ENCODE peak calls at places on chromosome 22, in six cellular contexts. M, T, H, J, S and C are unnamed samples. For H3K4me1, the result is how much of the 10 kb centered on the place peaks cover.

GRCh38 chr22:31400023-31400397 is 606 bp downstream of the DRG1 start:
- DNase-seq in H (no peak), T (no peak), M (no peak), J (no peak), S (no peak), C (no peak)

GRCh38 chr22:34068011-34068410 is 147.7 kb upstream of the LARGE1 start:
- DNase-seq in J (no peak), H (no peak), M (no peak), T (no peak), S (no peak), C (no peak)

GRCh38 chr22:46457502-46458488 is 79.6 kb downstream of the CELSR1 start:
- DNase-seq in H (no peak), T (no peak), M (no peak), J (no peak), S (no peak), C (no peak)

GRCh38 chr22:46262449-46263207 is 515 bp downstream of the PKDREJ start:
- DNase-seq in J (peak), S (peak), M (peak), H (peak), T (peak), C (peak)

GRCh38 chr22:23117275-23117674 is 24.5 kb downstream of the RSPH14 start:
- DNase-seq in J (no peak), H (no peak), T (no peak), S (no peak), M (no peak), C (no peak)

GRCh38 chr22:24867327-24868022 is 61.5 kb downstream of the SGSM1 start:
- DNase-seq in S (no peak), T (no peak), M (no peak), H (no peak), J (no peak), C (no peak)

GRCh38 chr22:44192098-44192810 is 11.5 kb downstream of the PARVG start:
- DNase-seq in M (no peak), H (no peak), J (no peak), T (peak), S (no peak), C (no peak)

GRCh38 chr22:22836635-22837034 is 51.0 kb upstream of the IGLL5 start:
- DNase-seq in M (no peak), S (no peak), J (no peak), T (no peak), H (no peak), C (no peak)

GRCh38 chr22:39348909-39349505 is 784 bp upstream of the SYNGR1 start:
- DNase-seq in J (peak), T (no peak), S (peak), M (peak), H (no peak), C (peak)

GRCh38 chr22:46360891-46361290 is 25.4 kb downstream of the TRMU start:
- DNase-seq in T (no peak), H (no peak), S (no peak), J (no peak), M (no peak), C (peak)

GRCh38 chr22:45105281-45105700 is 58.4 kb upstream of the NUP50 start:
- DNase-seq in T (no peak), J (no peak), H (no peak), M (no peak), S (no peak), C (no peak)

GRCh38 chr22:31738566-31738965 is 11.4 kb downstream of the PRR14L start:
- DNase-seq in J (no peak), T (no peak), S (no peak), H (no peak), M (no peak), C (no peak)

GRCh38 chr22:22943521-22944267 is 56.1 kb downstream of the IGLL5 start:
- DNase-seq in S (no peak), H (no peak), M (no peak), T (no peak), J (peak), C (no peak)

GRCh38 chr22:31244044-31244942 is 32.2 kb downstream of the LIMK2 start:
- DNase-seq in S (no peak), J (no peak), M (no peak), H (no peak), T (no peak), C (no peak)

GRCh38 chr22:35477911-35478582 is 62.6 kb upstream of the RASD2 start:
- DNase-seq in H (no peak), J (no peak), M (peak), T (peak), S (peak), C (peak)

GRCh38 chr22:39738746-39739145 is 154.8 kb downstream of the ENTHD1 start:
- DNase-seq in H (no peak), S (no peak), M (no peak), J (no peak), T (no peak), C (no peak)

GRCh38 chr22:23155143-23155542 is 9.9 kb downstream of the RAB36 start:
- DNase-seq in J (no peak), M (no peak), S (no peak), T (no peak), H (no peak), C (no peak)

GRCh38 chr22:35440129-35440528 is 40.2 kb downstream of the MCM5 start:
- DNase-seq in H (no peak), J (no peak), M (no peak), T (no peak), S (peak), C (no peak)

GRCh38 chr22:28006271-28006670 is 87.2 kb upstream of the PITPNB start:
- DNase-seq in S (no peak), J (no peak), T (no peak), H (no peak), M (no peak), C (no peak)

GRCh38 chr22:46803031-46803880 is 40.8 kb downstream of the TBC1D22A start:
- DNase-seq in J (peak), M (peak), T (peak), H (no peak), S (peak), C (peak)

GRCh38 chr22:22375586-22376351 is 131.2 kb downstream of the VPREB1 start:
- DNase-seq in S (no peak), M (no peak), H (no peak), T (no peak), J (peak), C (no peak)

GRCh38 chr22:46368871-46369715 is 33.6 kb downstream of the TRMU start:
- DNase-seq in M (no peak), J (no peak), T (no peak), S (no peak), H (no peak), C (peak)

GRCh38 chr22:38766076-38766777 is 10.4 kb upstream of the SUN2 start:
- DNase-seq in T (peak), H (peak), J (peak), M (peak), S (peak), C (no peak)

GRCh38 chr22:20027966-20028854 is 7.3 kb downstream of the TANGO2 start:
- DNase-seq in T (no peak), H (no peak), M (no peak), S (no peak), J (no peak), C (peak)

GRCh38 chr22:20029550-20030225 is 8.8 kb downstream of the TANGO2 start:
- DNase-seq in S (no peak), J (no peak), T (no peak), M (no peak), H (no peak), C (no peak)

GRCh38 chr22:20026204-20026908 is 5.4 kb downstream of the TANGO2 start:
- DNase-seq in J (no peak), T (no peak), H (no peak), M (no peak), S (no peak), C (no peak)

GRCh38 chr22:20026996-20027601 is 6.2 kb downstream of the TANGO2 start:
- DNase-seq in H (no peak), S (no peak), M (no peak), J (no peak), T (no peak), C (peak)

DNA sequence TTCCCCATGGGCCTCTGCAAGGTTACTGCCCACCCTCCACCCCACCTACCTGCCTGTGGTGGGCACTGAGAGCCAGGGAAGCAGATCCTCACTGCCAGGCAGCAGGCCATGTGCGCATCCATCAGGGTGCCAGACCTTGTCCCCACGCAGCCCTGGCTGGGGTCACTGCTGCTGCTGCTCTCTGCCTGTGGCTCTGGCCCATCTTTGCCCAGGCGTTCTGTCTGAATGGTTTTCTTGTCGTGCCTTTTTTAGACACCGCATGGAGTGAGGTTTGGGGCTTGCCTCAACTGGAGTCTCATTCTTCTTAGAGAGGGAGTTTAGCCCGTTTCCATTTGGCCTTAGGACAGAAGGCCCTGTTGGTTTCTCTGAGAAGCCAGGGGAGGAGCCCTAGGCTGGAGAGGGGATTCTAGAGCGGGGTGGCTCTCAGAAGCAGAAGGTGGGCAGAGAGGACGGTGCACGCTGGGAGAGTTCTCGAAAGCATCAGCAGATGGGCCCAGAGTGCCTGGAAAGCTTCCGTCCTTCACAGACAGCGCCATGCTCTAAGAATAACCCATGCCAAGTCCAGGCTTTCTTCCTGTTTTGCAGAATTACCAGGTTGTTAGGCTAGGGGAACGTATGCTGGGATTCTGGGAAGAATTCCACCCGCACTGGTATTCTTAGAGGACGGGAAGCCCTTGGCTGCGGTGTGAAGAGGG is 8.1 kb downstream of the TANGO2 start:
- DNase-seq in H (no peak), S (no peak), T (no peak), M (no peak), J (no peak), C (no peak)
- H3K4me1 ChIP-seq in H (under half), S (half or more), T (under half), M (under half), J (under half), C (under half)

DNA sequence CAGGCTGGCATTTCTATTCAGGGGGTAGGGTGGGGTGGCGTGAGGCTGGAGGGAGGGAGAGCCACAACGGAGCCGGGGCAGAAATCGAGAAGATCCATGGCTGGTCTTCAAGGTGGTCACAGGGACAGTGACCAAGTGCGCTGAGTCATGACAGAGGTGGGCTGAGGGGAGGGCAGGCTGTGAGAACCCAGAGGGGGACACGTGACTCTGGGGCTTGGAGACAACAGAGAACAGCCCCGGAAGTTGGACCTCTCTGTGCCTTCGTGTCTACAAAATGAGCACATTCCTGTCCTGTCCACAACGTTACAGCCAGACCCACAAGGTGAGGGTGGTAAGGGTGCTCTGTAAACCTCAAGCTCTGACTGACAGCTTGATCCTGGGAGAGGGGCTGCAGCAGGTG is 35.1 kb upstream of the ARFGAP3 start:
- DNase-seq in S (no peak), H (no peak), T (no peak), M (no peak), J (no peak), C (peak)
- H3K4me1 ChIP-seq in S (half or more), H (under half), T (under half), M (half or more), J (under half), C (under half)

GRCh38 chr22:41248758-41249157 is 8.0 kb upstream of the CHADL start:
- DNase-seq in T (no peak), S (no peak), H (no peak), M (no peak), J (no peak), C (no peak)

GRCh38 chr22:41250127-41250526 is 9.4 kb upstream of the CHADL start:
- DNase-seq in S (no peak), J (no peak), M (no peak), T (no peak), H (no peak), C (no peak)

GRCh38 chr22:41248314-41248713 is 7.6 kb upstream of the CHADL start:
- DNase-seq in H (no peak), J (no peak), T (no peak), S (no peak), M (no peak), C (no peak)

GRCh38 chr22:41247703-41248102 is 7.0 kb upstream of the CHADL start:
- DNase-seq in S (peak), T (no peak), H (no peak), M (no peak), J (no peak), C (peak)

GRCh38 chr22:41249442-41249841 is 8.7 kb upstream of the CHADL start:
- DNase-seq in S (no peak), M (no peak), H (no peak), T (no peak), J (no peak), C (no peak)
- H3K4me1 ChIP-seq in S (under half), M (under half), H (under half), T (under half), J (under half), C (under half)

GRCh38 chr22:29011200-29011867 is 50.3 kb downstream of the C22orf31 start:
- DNase-seq in H (no peak), T (no peak), J (no peak), S (peak), M (peak), C (peak)
- H3K4me1 ChIP-seq in H (under half), T (under half), J (under half), S (under half), M (under half), C (under half)

DNA sequence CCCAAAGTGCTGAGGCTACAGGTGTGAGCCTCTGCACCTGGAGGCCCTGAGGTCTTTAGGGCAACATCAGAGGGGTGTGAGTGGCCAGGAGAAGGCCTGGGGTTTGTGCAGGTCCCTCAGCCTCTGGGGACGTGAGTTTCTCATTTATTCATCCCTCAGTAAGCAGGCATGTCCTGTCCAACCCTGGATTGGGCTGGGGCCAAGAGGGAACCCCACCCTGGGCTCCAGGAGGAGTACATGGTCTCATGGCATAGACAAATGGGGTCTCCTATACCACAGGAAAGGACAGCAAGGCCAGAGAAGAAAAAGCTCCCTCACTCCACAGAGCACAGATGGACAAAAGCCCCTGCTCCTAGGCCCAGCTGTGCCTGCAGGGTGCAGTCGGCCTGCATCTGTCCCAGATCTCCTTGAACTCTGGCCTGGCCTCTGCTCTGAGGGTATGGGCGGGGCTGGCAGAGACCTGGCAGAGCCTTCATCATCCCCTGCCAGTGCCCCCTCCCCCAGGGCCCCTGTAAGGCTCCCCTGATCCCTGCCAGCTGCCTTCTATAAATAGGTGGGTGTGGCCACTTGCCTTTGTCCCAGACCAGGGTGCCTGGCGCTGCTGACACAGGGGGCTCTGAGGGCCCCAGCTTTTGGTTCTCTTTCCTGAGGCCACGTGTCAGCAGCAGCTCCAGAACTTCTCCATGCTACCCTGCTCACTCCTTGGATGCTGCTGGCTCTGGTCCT is 34.6 kb downstream of the A4GALT start:
- DNase-seq in T (peak), J (no peak), H (no peak), M (no peak), S (peak), C (peak)
- H3K4me1 ChIP-seq in T (half or more), J (under half), H (half or more), M (under half), S (half or more), C (under half)

DNA sequence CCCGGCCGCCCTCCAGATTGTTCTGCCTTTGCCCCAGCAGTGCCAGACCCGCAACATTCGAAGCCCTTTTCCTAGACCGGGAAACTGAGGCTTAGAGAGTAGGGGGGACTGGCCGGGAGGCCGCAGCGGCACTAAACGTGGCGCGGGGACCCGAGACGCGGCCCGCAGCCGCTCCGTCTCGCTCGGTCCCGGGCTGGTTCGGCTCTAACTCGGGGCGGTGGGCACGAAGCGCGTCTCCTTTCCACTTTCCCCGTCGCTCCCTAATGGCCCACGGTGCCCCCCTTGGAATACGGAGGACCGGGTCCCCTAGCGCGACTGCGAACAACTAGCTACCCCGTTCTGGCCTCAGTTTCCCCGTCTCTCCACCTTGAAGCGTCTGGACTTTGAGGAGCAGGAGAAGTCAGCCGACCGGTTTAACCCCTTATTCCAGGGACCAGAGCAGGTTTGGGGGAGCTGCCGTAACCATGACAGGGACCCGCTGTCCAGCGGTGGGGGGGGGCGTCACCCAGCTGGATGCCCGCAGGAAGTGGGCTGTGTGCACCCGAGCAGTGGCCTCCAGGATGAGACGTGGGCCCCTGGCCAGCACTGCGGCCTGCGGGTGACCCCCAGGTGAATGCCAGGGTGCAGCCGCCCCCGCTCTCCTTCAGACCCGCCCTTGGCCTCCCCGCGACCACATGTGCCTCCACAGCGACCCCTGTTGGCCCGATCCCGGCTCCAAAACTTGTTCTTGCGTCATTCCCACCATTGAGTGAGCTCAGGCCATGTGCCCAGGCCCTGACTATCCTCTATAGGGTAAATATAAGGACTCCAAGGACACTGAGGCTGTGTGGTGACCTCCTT is 1.1 kb downstream of the CDC42EP1 start:
- DNase-seq in S (peak), J (peak), M (peak), H (peak), T (peak), C (peak)
- H3K4me1 ChIP-seq in S (half or more), J (under half), M (half or more), H (half or more), T (half or more), C (under half)

GRCh38 chr22:49036513-49036912 is 791.2 kb downstream of the BRD1 start:
- DNase-seq in J (no peak), T (no peak), M (no peak), H (no peak), S (no peak), C (no peak)
- H3K4me1 ChIP-seq in J (under half), T (under half), M (under half), H (under half), S (under half), C (under half)

DNA sequence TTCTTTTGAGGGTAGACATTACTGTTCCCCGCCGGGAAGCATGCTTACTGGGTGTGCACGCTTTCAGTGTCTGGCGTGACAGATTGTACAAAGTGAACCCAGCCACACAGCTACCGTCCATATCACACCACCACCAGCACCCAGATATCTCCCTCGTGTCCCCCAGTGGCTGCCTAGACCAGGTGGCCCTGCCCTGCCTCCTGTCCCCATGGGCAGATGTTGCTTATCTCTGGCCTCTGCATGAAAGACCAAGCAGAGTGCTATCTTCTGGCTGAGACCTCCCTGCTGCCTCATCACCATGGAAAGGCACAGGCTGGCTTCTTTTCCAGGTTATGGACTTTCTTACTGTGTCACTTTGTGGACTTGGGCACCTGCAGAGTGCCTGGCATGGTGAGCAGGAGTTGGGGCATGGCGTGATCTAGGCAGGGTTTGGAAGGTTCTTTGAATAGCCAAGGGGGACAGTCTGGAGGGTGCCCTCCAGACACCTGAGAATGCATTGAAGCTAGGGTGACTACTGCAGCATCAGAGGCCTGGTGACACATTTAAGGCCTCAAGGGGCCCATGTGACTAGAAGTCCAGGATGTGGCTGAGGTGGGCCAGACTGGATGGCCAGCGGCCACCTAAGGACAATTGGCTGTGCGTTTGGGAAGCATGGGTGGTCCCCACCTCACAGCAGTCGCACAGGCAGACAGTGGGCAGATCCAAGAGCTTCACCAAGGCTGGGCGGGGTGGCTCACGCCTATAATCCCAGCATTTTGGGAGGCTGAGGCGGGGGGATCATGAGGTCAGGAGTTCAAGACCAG is 4.7 kb downstream of the TANGO2 start:
- DNase-seq in H (no peak), M (no peak), J (no peak), T (no peak), S (no peak), C (peak)
- H3K4me1 ChIP-seq in H (under half), M (under half), J (under half), T (under half), S (half or more), C (under half)

DNA sequence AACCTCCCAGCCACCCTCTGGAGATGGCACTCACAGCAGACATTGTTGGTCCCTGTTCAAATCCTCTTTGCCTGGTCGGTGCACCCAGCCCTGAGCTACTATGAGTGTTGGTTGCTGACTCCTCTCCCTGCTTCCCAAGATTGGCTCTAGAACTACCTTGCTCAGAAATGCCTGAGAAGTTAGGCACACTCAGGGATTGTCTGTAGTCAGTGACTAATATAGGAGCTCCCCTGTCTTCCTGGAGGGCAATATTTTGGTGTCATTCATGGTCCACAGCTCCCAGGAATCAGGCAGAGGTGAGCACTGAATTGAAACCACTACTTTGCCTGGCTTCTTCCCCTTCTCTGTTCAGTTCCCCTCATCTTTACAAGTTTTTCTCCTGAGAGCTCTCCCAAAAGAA is 325.9 kb downstream of the MIAT start:
- DNase-seq in S (no peak), J (no peak), H (no peak), T (no peak), M (no peak), C (no peak)
- H3K4me1 ChIP-seq in S (under half), J (under half), H (under half), T (under half), M (under half), C (under half)